ENCODE peak calls at places on chromosomes 7 and 10, in nine cellular contexts. X is tibial nerve, U is OCI-LY7, B is mammary epithelial cell, L is transverse colon, S is HCT116, I is heart right ventricle, H is tibial artery, J is stomach. R is an unnamed sample.

GRCh38 chr10:14265709-14266108 is 65.0 kb downstream of the FRMD4A start:
- DNase-seq in J (no peak), S (no peak), L (no peak), X (no peak), I (no peak), U (no peak), B (no peak), H (no peak), R (no peak)

GRCh38 chr7:95478139-95479037 is 7.4 kb upstream of the ASB4 start:
- DNase-seq in H (no peak), L (peak; percentile 42), I (peak; percentile 14), U (no peak), S (no peak), J (no peak), X (no peak), B (no peak), R (no peak)

GRCh38 chr10:89867964-89868363 is 166.6 kb downstream of the KIF20B start:
- DNase-seq in H (no peak), I (no peak), U (no peak), S (peak; percentile 15), J (no peak), X (no peak), B (peak; percentile 54), L (no peak), R (no peak)

GRCh38 chr10:126945351-126946035 is 40.3 kb downstream of the DOCK1 start:
- DNase-seq in X (no peak), H (no peak), S (no peak), U (no peak), J (no peak), I (no peak), B (no peak), L (no peak), R (no peak)

GRCh38 chr10:33410096-33410859 is 75.8 kb upstream of the NRP1 start:
- DNase-seq in H (no peak), J (no peak), I (no peak), U (no peak), L (no peak), X (no peak), S (no peak), B (peak; percentile 49), R (no peak)

GRCh38 chr10:115173915-115174443 is 80.8 kb downstream of the ATRNL1 start:
- DNase-seq in I (no peak), S (no peak), H (no peak), J (no peak), X (no peak), B (no peak), U (no peak), L (no peak), R (no peak)

GRCh38 chr7:55052081-55052480 is 33.3 kb downstream of the EGFR start:
- DNase-seq in H (no peak), I (no peak), S (no peak), U (no peak), B (peak; percentile 52), X (no peak), L (no peak), J (no peak), R (no peak)

GRCh38 chr7:154795437-154795836 is 207.5 kb downstream of the PAXIP1 start:
- DNase-seq in I (no peak), B (no peak), S (no peak), L (no peak), X (no peak), U (no peak), J (no peak), H (no peak), R (no peak)

GRCh38 chr7:128017460-128017859 is 13.8 kb downstream of the LRRC4 start:
- DNase-seq in B (no peak), X (no peak), H (no peak), U (no peak), I (no peak), S (no peak), J (peak; percentile 56), L (no peak), R (no peak)

GRCh38 chr10:77333610-77334340 is 303.8 kb downstream of the KCNMA1 start:
- DNase-seq in J (no peak), H (no peak), X (no peak), S (no peak), B (no peak), U (no peak), I (no peak), L (no peak), R (no peak)

GRCh38 chr10:48509974-48510692 is 94.7 kb downstream of the ARHGAP22 start:
- DNase-seq in J (peak; percentile 25), X (no peak), U (peak; percentile 25), H (no peak), L (no peak), I (no peak), S (no peak), B (no peak), R (no peak)

GRCh38 chr7:93765475-93765874 is 125.1 kb downstream of the TFPI2 start:
- DNase-seq in H (no peak), B (no peak), S (no peak), U (no peak), L (no peak), X (no peak), I (no peak), J (no peak), R (no peak)

GRCh38 chr10:13917791-13918190 is 331.0 kb downstream of the PRPF18 start:
- DNase-seq in I (no peak), S (no peak), U (no peak), X (no peak), L (no peak), J (no peak), H (no peak), B (no peak), R (no peak)

GRCh38 chr7:141028767-141029166 is 14.0 kb upstream of the MRPS33 start:
- DNase-seq in I (no peak), L (no peak), H (no peak), U (no peak), J (no peak), B (no peak), S (no peak), X (no peak), R (no peak)

GRCh38 chr10:35546824-35547225 is 58.3 kb upstream of the GJD4 start:
- DNase-seq in I (no peak), J (no peak), X (no peak), L (no peak), H (no peak), B (peak; percentile 95), U (no peak), S (no peak), R (no peak)

GRCh38 chr7:30845426-30846135 is 66.1 kb upstream of the AQP1 start:
- DNase-seq in L (no peak), H (peak; percentile 71), B (peak; percentile 49), I (peak; percentile 41), J (no peak), S (no peak), X (peak; percentile 52), U (no peak), R (peak; percentile 90)

GRCh38 chr7:39530996-39531395 is 35.2 kb upstream of the YAE1 start:
- DNase-seq in I (no peak), S (no peak), J (peak; percentile 26), U (no peak), X (no peak), B (no peak), L (peak; percentile 50), H (no peak), R (no peak)

GRCh38 chr10:60130130-60130579 is 223.8 kb upstream of the CCDC6 start:
- DNase-seq in S (no peak), H (no peak), U (no peak), B (no peak), L (no peak), X (no peak), J (no peak), I (no peak), R (no peak)

GRCh38 chr10:35495521-35496238 is 109.5 kb upstream of the GJD4 start:
- DNase-seq in S (no peak), X (no peak), H (no peak), U (peak; percentile 56), L (no peak), I (no peak), B (peak; percentile 4), J (no peak), R (no peak)

GRCh38 chr10:5447071-5447470 is 34.7 kb downstream of the NET1 start:
- DNase-seq in I (no peak), J (no peak), S (no peak), X (no peak), B (peak; percentile 27), U (no peak), L (no peak), H (no peak), R (no peak)
- H3K4me1 ChIP-seq in I (peaks cover 8% of the 10 kb centered on the region), J (peaks cover 67% of the 10 kb centered on the region), S (peaks cover 29% of the 10 kb centered on the region), X (no peaks in the 10 kb centered on the region), B (peaks cover 27% of the 10 kb centered on the region), U (peaks cover 32% of the 10 kb centered on the region), L (peaks cover 46% of the 10 kb centered on the region), H (no peaks in the 10 kb centered on the region), R (peaks cover 15% of the 10 kb centered on the region)

GRCh38 chr10:97571622-97572021 is 957 bp upstream of the ANKRD2 start:
- DNase-seq in B (peak; percentile 94), S (no peak), X (no peak), U (no peak), L (no peak), I (no peak), J (peak; percentile 53), H (no peak), R (no peak)

GRCh38 chr10:97573021-97573420 is 442 bp downstream of the ANKRD2 start:
- DNase-seq in U (no peak), S (no peak), H (no peak), I (no peak), B (peak; percentile 47), J (no peak), X (no peak), L (no peak), R (no peak)

GRCh38 chr10:97570146-97570788 is 2.3 kb upstream of the ANKRD2 start:
- DNase-seq in J (no peak), L (no peak), B (no peak), S (no peak), X (no peak), U (no peak), I (no peak), H (no peak), R (no peak)

GRCh38 chr10:97572214-97572989 is at the start of gene ANKRD2:
- DNase-seq in I (peak; percentile 84), S (peak; percentile 59), H (peak; percentile 80), B (peak; percentile 67), J (peak; percentile 74), U (peak; percentile 74), X (peak; percentile 76), L (peak; percentile 78), R (peak; percentile 81)

GRCh38 chr10:97570789-97571536 is 1.6 kb upstream of the ANKRD2 start:
- DNase-seq in U (no peak), J (no peak), L (no peak), X (no peak), S (no peak), I (no peak), H (no peak), B (no peak), R (no peak)
- H3K4me1 ChIP-seq in U (no peaks in the 10 kb centered on the region), J (peaks cover 31% of the 10 kb centered on the region), L (peaks cover 2% of the 10 kb centered on the region), X (no peaks in the 10 kb centered on the region), S (peaks cover 57% of the 10 kb centered on the region), I (peaks cover 35% of the 10 kb centered on the region), H (no peaks in the 10 kb centered on the region), B (peaks cover 59% of the 10 kb centered on the region), R (peaks cover 9% of the 10 kb centered on the region)

GRCh38 chr7:99121496-99122021 is 22.3 kb downstream of the SMURF1 start:
- DNase-seq in I (peak; percentile 42), J (no peak), H (peak; percentile 59), S (no peak), U (no peak), L (no peak), X (no peak), B (no peak), R (no peak)
- H3K4me1 ChIP-seq in I (peaks cover 68% of the 10 kb centered on the region), J (peaks cover 85% of the 10 kb centered on the region), H (no peaks in the 10 kb centered on the region), S (peaks cover 25% of the 10 kb centered on the region), U (peaks cover 6% of the 10 kb centered on the region), L (peaks cover 42% of the 10 kb centered on the region), X (peaks cover 16% of the 10 kb centered on the region), B (peaks cover 17% of the 10 kb centered on the region), R (peaks cover 79% of the 10 kb centered on the region)

GRCh38 chr10:71743866-71744265 is 24.3 kb upstream of the C10orf105 start:
- DNase-seq in B (no peak), J (no peak), X (no peak), U (no peak), S (no peak), L (no peak), H (no peak), I (no peak), R (no peak)
- H3K4me1 ChIP-seq in B (peaks cover 27% of the 10 kb centered on the region), J (peaks cover 43% of the 10 kb centered on the region), X (peaks cover 52% of the 10 kb centered on the region), U (peaks cover 31% of the 10 kb centered on the region), S (peaks cover 19% of the 10 kb centered on the region), L (peaks cover 42% of the 10 kb centered on the region), H (peaks cover 3% of the 10 kb centered on the region), I (peaks cover 51% of the 10 kb centered on the region), R (peaks cover 66% of the 10 kb centered on the region)

R was measured in lower lobe of right lung.